ENCODE peak calls at places on chromosome 9, in eight cellular contexts. One of them, this sample, is unnamed.

GRCh38 chr9:96490534-96491078 is 40.6 kb downstream of the HABP4 start:
- DNase-seq in heart left ventricle: no peak
- DNase-seq in fibroblast of lung: no peak
- DNase-seq in cardiac muscle cell: no peak
- DNase-seq in right lobe of liver: no peak
- DNase-seq in kidney epithelial cell: no peak
- DNase-seq in BJ: no peak
- DNase-seq in tibial artery: no peak
- DNase-seq in this sample: no peak

GRCh38 chr9:136686794-136687711 is at the start of gene AGPAT2:
- DNase-seq in kidney epithelial cell: no peak
- DNase-seq in fibroblast of lung: peak; percentile 46
- DNase-seq in heart left ventricle: peak; percentile 86
- DNase-seq in cardiac muscle cell: peak; percentile 75
- DNase-seq in tibial artery: peak; percentile 63
- DNase-seq in BJ: no peak
- DNase-seq in right lobe of liver: peak; percentile 94
- DNase-seq in this sample: peak; percentile 92

GRCh38 chr9:135888126-135888765 is 19.1 kb downstream of the CAMSAP1 start:
- DNase-seq in heart left ventricle: no peak
- DNase-seq in fibroblast of lung: no peak
- DNase-seq in kidney epithelial cell: no peak
- DNase-seq in cardiac muscle cell: no peak
- DNase-seq in right lobe of liver: no peak
- DNase-seq in tibial artery: no peak
- DNase-seq in BJ: no peak
- DNase-seq in this sample: no peak

GRCh38 chr9:124202447-124202971 is 55.2 kb upstream of the NEK6 start:
- DNase-seq in BJ: no peak
- DNase-seq in tibial artery: peak; percentile 60
- DNase-seq in cardiac muscle cell: peak; percentile 46
- DNase-seq in kidney epithelial cell: no peak
- DNase-seq in heart left ventricle: peak; percentile 56
- DNase-seq in right lobe of liver: no peak
- DNase-seq in fibroblast of lung: peak; percentile 16
- DNase-seq in this sample: peak; percentile 68

GRCh38 chr9:97714435-97714834 is 17.3 kb upstream of the XPA start:
- DNase-seq in right lobe of liver: no peak
- DNase-seq in heart left ventricle: no peak
- DNase-seq in fibroblast of lung: peak; percentile 77
- DNase-seq in cardiac muscle cell: no peak
- DNase-seq in BJ: peak; percentile 86
- DNase-seq in tibial artery: no peak
- DNase-seq in kidney epithelial cell: peak; percentile 74
- DNase-seq in this sample: no peak

GRCh38 chr9:119284587-119285337 is 84.5 kb downstream of the BRINP1 start:
- DNase-seq in tibial artery: no peak
- DNase-seq in heart left ventricle: no peak
- DNase-seq in BJ: peak; percentile 15
- DNase-seq in cardiac muscle cell: no peak
- DNase-seq in kidney epithelial cell: no peak
- DNase-seq in right lobe of liver: no peak
- DNase-seq in fibroblast of lung: peak; percentile 78
- DNase-seq in this sample: no peak

GRCh38 chr9:91241909-91242308 is 119.8 kb downstream of the AUH start:
- DNase-seq in right lobe of liver: peak; percentile 58
- DNase-seq in kidney epithelial cell: peak; percentile 19
- DNase-seq in fibroblast of lung: no peak
- DNase-seq in BJ: no peak
- DNase-seq in cardiac muscle cell: no peak
- DNase-seq in tibial artery: no peak
- DNase-seq in heart left ventricle: no peak
- DNase-seq in this sample: no peak

GRCh38 chr9:16058131-16058549 is 505.3 kb downstream of the CCDC171 start:
- DNase-seq in BJ: no peak
- DNase-seq in fibroblast of lung: peak; percentile 86
- DNase-seq in tibial artery: no peak
- DNase-seq in right lobe of liver: no peak
- DNase-seq in kidney epithelial cell: peak; percentile 53
- DNase-seq in cardiac muscle cell: no peak
- DNase-seq in heart left ventricle: no peak
- DNase-seq in this sample: no peak

GRCh38 chr9:114413909-114414308 is 26.1 kb upstream of the AKNA start:
- DNase-seq in kidney epithelial cell: no peak
- DNase-seq in cardiac muscle cell: no peak
- DNase-seq in BJ: peak; percentile 35
- DNase-seq in fibroblast of lung: peak; percentile 74
- DNase-seq in right lobe of liver: no peak
- DNase-seq in tibial artery: no peak
- DNase-seq in heart left ventricle: no peak
- DNase-seq in this sample: no peak

GRCh38 chr9:127680226-127680625 is 26.6 kb upstream of the CFAP157 start:
- DNase-seq in cardiac muscle cell: no peak
- DNase-seq in kidney epithelial cell: no peak
- DNase-seq in tibial artery: no peak
- DNase-seq in right lobe of liver: no peak
- DNase-seq in fibroblast of lung: no peak
- DNase-seq in BJ: no peak
- DNase-seq in heart left ventricle: no peak
- DNase-seq in this sample: no peak

GRCh38 chr9:98809311-98810105 is 2.0 kb downstream of the GALNT12 start:
- DNase-seq in BJ: no peak
- DNase-seq in kidney epithelial cell: no peak
- DNase-seq in tibial artery: no peak
- DNase-seq in right lobe of liver: no peak
- DNase-seq in heart left ventricle: no peak
- DNase-seq in cardiac muscle cell: no peak
- DNase-seq in fibroblast of lung: no peak
- DNase-seq in this sample: peak; percentile 39

GRCh38 chr9:70479880-70480291 is 65.4 kb upstream of the KLF9 start:
- DNase-seq in cardiac muscle cell: no peak
- DNase-seq in right lobe of liver: no peak
- DNase-seq in heart left ventricle: no peak
- DNase-seq in tibial artery: no peak
- DNase-seq in BJ: no peak
- DNase-seq in kidney epithelial cell: peak; percentile 54
- DNase-seq in fibroblast of lung: peak; percentile 84
- DNase-seq in this sample: peak; percentile 48

GRCh38 chr9:123599781-123600180 is 243.8 kb downstream of the CRB2 start:
- DNase-seq in kidney epithelial cell: no peak
- DNase-seq in cardiac muscle cell: no peak
- DNase-seq in tibial artery: no peak
- DNase-seq in heart left ventricle: no peak
- DNase-seq in fibroblast of lung: no peak
- DNase-seq in BJ: no peak
- DNase-seq in right lobe of liver: no peak
- DNase-seq in this sample: no peak

GRCh38 chr9:16126042-16126441 is 573.2 kb downstream of the CCDC171 start:
- DNase-seq in cardiac muscle cell: no peak
- DNase-seq in kidney epithelial cell: no peak
- DNase-seq in BJ: no peak
- DNase-seq in fibroblast of lung: peak; percentile 96
- DNase-seq in heart left ventricle: no peak
- DNase-seq in right lobe of liver: no peak
- DNase-seq in tibial artery: no peak
- DNase-seq in this sample: no peak

GRCh38 chr9:121861501-121862180 is 210.2 kb downstream of the DAB2IP start:
- DNase-seq in cardiac muscle cell: peak; percentile 42
- DNase-seq in heart left ventricle: peak; percentile 61
- DNase-seq in fibroblast of lung: no peak
- DNase-seq in right lobe of liver: peak; percentile 60
- DNase-seq in BJ: no peak
- DNase-seq in tibial artery: no peak
- DNase-seq in kidney epithelial cell: no peak
- DNase-seq in this sample: peak; percentile 44

GRCh38 chr9:129895376-129896268 is 60.4 kb downstream of the USP20 start:
- DNase-seq in right lobe of liver: no peak
- DNase-seq in BJ: no peak
- DNase-seq in fibroblast of lung: no peak
- DNase-seq in cardiac muscle cell: no peak
- DNase-seq in heart left ventricle: no peak
- DNase-seq in tibial artery: no peak
- DNase-seq in kidney epithelial cell: no peak
- DNase-seq in this sample: no peak

GRCh38 chr9:129692534-129692933 is 27.1 kb downstream of the PRRX2 start:
- DNase-seq in right lobe of liver: no peak
- DNase-seq in fibroblast of lung: no peak
- DNase-seq in cardiac muscle cell: no peak
- DNase-seq in kidney epithelial cell: no peak
- DNase-seq in tibial artery: no peak
- DNase-seq in heart left ventricle: no peak
- DNase-seq in BJ: no peak
- DNase-seq in this sample: no peak

GRCh38 chr9:34988218-34989055 is 1.1 kb upstream of the DNAJB5 start:
- DNase-seq in fibroblast of lung: no peak
- DNase-seq in tibial artery: no peak
- DNase-seq in BJ: no peak
- DNase-seq in heart left ventricle: peak; percentile 58
- DNase-seq in cardiac muscle cell: no peak
- DNase-seq in right lobe of liver: no peak
- DNase-seq in kidney epithelial cell: no peak
- DNase-seq in this sample: peak; percentile 37

GRCh38 chr9:72749276-72749675 is 203.6 kb downstream of the ALDH1A1 start:
- DNase-seq in cardiac muscle cell: no peak
- DNase-seq in BJ: no peak
- DNase-seq in tibial artery: no peak
- DNase-seq in kidney epithelial cell: peak; percentile 56
- DNase-seq in fibroblast of lung: no peak
- DNase-seq in heart left ventricle: no peak
- DNase-seq in right lobe of liver: no peak
- DNase-seq in this sample: peak; percentile 33

GRCh38 chr9:86944974-86945867 is 2.1 kb downstream of the GAS1 start:
- DNase-seq in right lobe of liver: no peak
- DNase-seq in tibial artery: no peak
- DNase-seq in kidney epithelial cell: no peak
- DNase-seq in heart left ventricle: peak; percentile 13
- DNase-seq in fibroblast of lung: no peak
- DNase-seq in BJ: no peak
- DNase-seq in cardiac muscle cell: peak; percentile 30
- DNase-seq in this sample: no peak
- H3K27me3 ChIP-seq in right lobe of liver: peaks cover 15% of the 10 kb centered on the region
- H3K27me3 ChIP-seq in tibial artery: no peaks in the 10 kb centered on the region
- H3K27me3 ChIP-seq in kidney epithelial cell: peaks cover 7% of the 10 kb centered on the region
- H3K27me3 ChIP-seq in heart left ventricle: no peaks in the 10 kb centered on the region
- H3K27me3 ChIP-seq in fibroblast of lung: peaks cover 4% of the 10 kb centered on the region
- H3K27me3 ChIP-seq in BJ: peaks cover 2% of the 10 kb centered on the region
- H3K27me3 ChIP-seq in cardiac muscle cell: peaks cover 7% of the 10 kb centered on the region
- H3K27me3 ChIP-seq in this sample: peaks cover 55% of the 10 kb centered on the region

DNA sequence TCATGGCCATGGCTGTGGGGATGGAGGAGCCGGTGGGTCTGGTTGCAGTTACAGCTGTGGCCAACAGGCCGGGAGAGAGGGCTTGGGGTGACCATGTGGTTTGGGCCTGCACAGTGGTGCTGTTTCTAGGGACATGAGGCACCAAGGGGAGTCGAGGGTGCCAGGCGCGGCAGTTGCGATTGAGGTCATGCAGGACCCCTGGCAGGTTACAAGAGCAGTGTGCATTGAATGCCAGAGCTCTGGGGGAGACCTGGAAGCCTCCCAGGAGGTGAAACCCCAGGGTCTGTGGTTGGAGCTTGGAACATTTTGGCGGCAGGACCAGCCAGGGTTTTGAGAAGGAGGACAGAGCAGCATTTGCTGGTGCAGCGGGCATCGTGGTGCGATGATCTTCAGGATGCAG is 21.7 kb downstream of the RXRA start:
- DNase-seq in kidney epithelial cell: no peak
- DNase-seq in BJ: no peak
- DNase-seq in cardiac muscle cell: no peak
- DNase-seq in fibroblast of lung: no peak
- DNase-seq in tibial artery: no peak
- DNase-seq in right lobe of liver: no peak
- DNase-seq in heart left ventricle: no peak
- DNase-seq in this sample: no peak
- TF ChIP-seq CTCF in kidney epithelial cell: no peak
- TF ChIP-seq CTCF in BJ: no peak
- TF ChIP-seq CTCF in cardiac muscle cell: no peak
- TF ChIP-seq CTCF in fibroblast of lung: no peak
- TF ChIP-seq CTCF in tibial artery: no peak
- TF ChIP-seq CTCF in right lobe of liver: no peak
- TF ChIP-seq CTCF in heart left ventricle: no peak
- TF ChIP-seq CTCF in this sample: no peak

DNA sequence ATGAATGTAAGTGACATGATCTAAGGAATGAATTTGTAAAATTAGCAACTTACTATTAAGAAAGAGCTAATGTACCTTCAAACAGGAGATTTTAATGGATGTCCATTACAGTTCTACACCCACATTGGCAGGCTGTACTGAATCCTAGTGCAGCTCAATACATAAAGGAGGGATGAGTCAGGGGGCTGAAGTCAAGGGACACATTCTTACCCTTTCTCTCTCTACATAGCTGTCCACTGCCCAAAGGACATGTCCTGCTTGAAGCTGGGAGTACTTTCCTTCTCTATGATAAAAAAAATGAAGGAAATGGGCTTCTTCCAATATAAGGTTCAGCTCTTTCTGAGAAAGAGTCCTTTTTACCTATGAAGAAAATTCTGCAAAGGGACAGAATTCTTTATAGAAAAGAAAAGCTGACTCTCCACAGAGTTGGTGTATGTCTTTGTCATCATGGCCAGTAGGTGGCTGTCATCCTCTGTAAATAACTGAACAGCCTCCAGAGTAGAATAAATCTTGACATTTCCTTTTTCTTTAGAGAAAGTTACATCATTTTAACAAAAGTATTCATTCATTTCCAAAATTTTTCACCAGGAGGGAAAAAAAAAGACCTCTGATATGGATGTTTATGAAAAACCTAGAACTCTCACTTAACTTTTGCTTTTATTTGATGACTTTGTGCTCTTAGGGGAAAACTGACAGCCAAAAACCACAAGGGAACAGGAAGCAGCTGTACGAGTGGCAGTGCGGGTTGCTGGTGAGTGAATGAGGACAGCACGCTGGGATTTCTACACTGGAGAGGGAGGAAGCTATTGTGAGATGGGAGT is 13.1 kb upstream of the IFNA14 start:
- DNase-seq in cardiac muscle cell: peak; percentile 22
- DNase-seq in right lobe of liver: no peak
- DNase-seq in fibroblast of lung: peak; percentile 27
- DNase-seq in heart left ventricle: peak; percentile 30
- DNase-seq in kidney epithelial cell: no peak
- DNase-seq in tibial artery: peak; percentile 53
- DNase-seq in BJ: no peak
- DNase-seq in this sample: no peak
- H3K27me3 ChIP-seq in cardiac muscle cell: peaks cover 15% of the 10 kb centered on the region
- H3K27me3 ChIP-seq in right lobe of liver: peaks cover 3% of the 10 kb centered on the region
- H3K27me3 ChIP-seq in fibroblast of lung: peaks cover 22% of the 10 kb centered on the region
- H3K27me3 ChIP-seq in heart left ventricle: peaks cover 18% of the 10 kb centered on the region
- H3K27me3 ChIP-seq in kidney epithelial cell: peaks cover 8% of the 10 kb centered on the region
- H3K27me3 ChIP-seq in tibial artery: no peaks in the 10 kb centered on the region
- H3K27me3 ChIP-seq in BJ: peaks cover 3% of the 10 kb centered on the region
- H3K27me3 ChIP-seq in this sample: peaks cover 8% of the 10 kb centered on the region

DNA sequence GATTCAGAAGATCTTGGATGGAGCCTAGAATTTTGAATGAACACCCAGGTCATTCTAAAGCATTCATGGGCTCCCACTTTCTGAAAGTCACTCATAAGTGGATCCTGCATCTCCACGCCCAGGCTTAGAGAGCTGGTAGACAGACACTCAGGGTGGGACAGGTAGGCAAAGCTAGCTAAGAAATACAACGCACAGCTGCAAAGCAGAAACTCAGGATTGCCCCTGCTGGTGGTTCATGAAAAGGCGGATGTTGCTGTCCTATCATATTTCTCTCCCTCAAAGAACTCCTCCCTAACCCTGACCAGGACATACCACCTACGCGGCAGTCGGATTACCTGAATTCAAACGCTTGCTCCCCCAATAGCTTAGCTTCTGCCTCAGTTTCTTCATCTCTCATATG is 226.5 kb downstream of the GLIS3 start:
- DNase-seq in right lobe of liver: no peak
- DNase-seq in cardiac muscle cell: no peak
- DNase-seq in fibroblast of lung: no peak
- DNase-seq in BJ: no peak
- DNase-seq in kidney epithelial cell: no peak
- DNase-seq in heart left ventricle: no peak
- DNase-seq in tibial artery: no peak
- DNase-seq in this sample: no peak
- TF ChIP-seq CTCF in right lobe of liver: no peak
- TF ChIP-seq CTCF in cardiac muscle cell: peak; percentile 31
- TF ChIP-seq CTCF in fibroblast of lung: no peak
- TF ChIP-seq CTCF in BJ: peak; percentile 32
- TF ChIP-seq CTCF in kidney epithelial cell: peak; percentile 29
- TF ChIP-seq CTCF in heart left ventricle: no peak
- TF ChIP-seq CTCF in tibial artery: no peak
- TF ChIP-seq CTCF in this sample: peak; percentile 11

This sample was measured in transverse colon.